ENCODE peak calls at places on chromosomes 13 and 19, in eight cellular contexts. One of them, this sample, is unnamed.

GRCh38 chr19:18644144-18645034 is 7.6 kb downstream of the KLHL26 start:
- DNase-seq in hepatocyte: no peak
- DNase-seq in epithelial cell of esophagus: peak
- DNase-seq in MV-4-11: peak
- DNase-seq in mesendoderm: peak
- DNase-seq in NCI-H1105 treated with DMSO at 0.1 percent for 48 hours: no peak
- DNase-seq in GOT3: no peak
- DNase-seq in NCI-H1092: no peak
- DNase-seq in this sample: no peak

GRCh38 chr19:57302020-57302465 is 18.2 kb upstream of the ZNF543 start:
- DNase-seq in mesendoderm: peak
- DNase-seq in NCI-H1092: no peak
- DNase-seq in MV-4-11: peak
- DNase-seq in NCI-H1105 treated with DMSO at 0.1 percent for 48 hours: no peak
- DNase-seq in epithelial cell of esophagus: peak
- DNase-seq in GOT3: peak
- DNase-seq in hepatocyte: peak
- DNase-seq in this sample: peak

GRCh38 chr13:64154514-64154913 is 2738.9 kb upstream of the PCDH20 start:
- DNase-seq in MV-4-11: no peak
- DNase-seq in NCI-H1105 treated with DMSO at 0.1 percent for 48 hours: peak
- DNase-seq in epithelial cell of esophagus: peak
- DNase-seq in hepatocyte: no peak
- DNase-seq in mesendoderm: peak
- DNase-seq in GOT3: no peak
- DNase-seq in NCI-H1092: no peak
- DNase-seq in this sample: no peak

GRCh38 chr13:23433171-23434153 is at the start of gene SACS:
- DNase-seq in GOT3: peak
- DNase-seq in mesendoderm: peak
- DNase-seq in epithelial cell of esophagus: peak
- DNase-seq in MV-4-11: peak
- DNase-seq in NCI-H1092: peak
- DNase-seq in hepatocyte: peak
- DNase-seq in NCI-H1105 treated with DMSO at 0.1 percent for 48 hours: peak
- DNase-seq in this sample: peak

GRCh38 chr19:13990085-13990484 is 16.0 kb downstream of the RFX1 start:
- DNase-seq in mesendoderm: no peak
- DNase-seq in NCI-H1105 treated with DMSO at 0.1 percent for 48 hours: no peak
- DNase-seq in GOT3: no peak
- DNase-seq in MV-4-11: no peak
- DNase-seq in epithelial cell of esophagus: no peak
- DNase-seq in hepatocyte: no peak
- DNase-seq in NCI-H1092: no peak
- DNase-seq in this sample: peak

GRCh38 chr19:24046550-24046949 is 40.4 kb upstream of the ZNF254 start:
- DNase-seq in NCI-H1092: no peak
- DNase-seq in hepatocyte: no peak
- DNase-seq in NCI-H1105 treated with DMSO at 0.1 percent for 48 hours: no peak
- DNase-seq in GOT3: no peak
- DNase-seq in epithelial cell of esophagus: no peak
- DNase-seq in MV-4-11: no peak
- DNase-seq in mesendoderm: no peak
- DNase-seq in this sample: no peak

GRCh38 chr19:22545751-22546150 is 88.4 kb upstream of the ZNF492 start:
- DNase-seq in epithelial cell of esophagus: peak
- DNase-seq in GOT3: no peak
- DNase-seq in NCI-H1092: peak
- DNase-seq in hepatocyte: no peak
- DNase-seq in NCI-H1105 treated with DMSO at 0.1 percent for 48 hours: peak
- DNase-seq in MV-4-11: peak
- DNase-seq in mesendoderm: peak
- DNase-seq in this sample: peak

GRCh38 chr19:2342656-2343288 is 14.3 kb downstream of the SPPL2B start:
- DNase-seq in mesendoderm: no peak
- DNase-seq in NCI-H1105 treated with DMSO at 0.1 percent for 48 hours: no peak
- DNase-seq in hepatocyte: no peak
- DNase-seq in GOT3: no peak
- DNase-seq in NCI-H1092: no peak
- DNase-seq in epithelial cell of esophagus: no peak
- DNase-seq in MV-4-11: no peak
- DNase-seq in this sample: peak

GRCh38 chr19:3361384-3362216 is 4.8 kb upstream of the NFIC start:
- DNase-seq in NCI-H1105 treated with DMSO at 0.1 percent for 48 hours: no peak
- DNase-seq in hepatocyte: no peak
- DNase-seq in MV-4-11: no peak
- DNase-seq in epithelial cell of esophagus: no peak
- DNase-seq in NCI-H1092: no peak
- DNase-seq in mesendoderm: peak
- DNase-seq in GOT3: no peak
- DNase-seq in this sample: peak

GRCh38 chr19:21084343-21084742 is 2.3 kb downstream of the ZNF714 start:
- DNase-seq in mesendoderm: peak
- DNase-seq in hepatocyte: peak
- DNase-seq in epithelial cell of esophagus: peak
- DNase-seq in NCI-H1105 treated with DMSO at 0.1 percent for 48 hours: no peak
- DNase-seq in MV-4-11: peak
- DNase-seq in GOT3: no peak
- DNase-seq in NCI-H1092: no peak
- DNase-seq in this sample: no peak

GRCh38 chr19:41402010-41402409 is 4.4 kb downstream of the BCKDHA start:
- DNase-seq in mesendoderm: no peak
- DNase-seq in hepatocyte: no peak
- DNase-seq in MV-4-11: no peak
- DNase-seq in NCI-H1092: no peak
- DNase-seq in NCI-H1105 treated with DMSO at 0.1 percent for 48 hours: no peak
- DNase-seq in GOT3: no peak
- DNase-seq in epithelial cell of esophagus: no peak
- DNase-seq in this sample: no peak

GRCh38 chr13:29595380-29596063 is at the start of gene SLC7A1:
- DNase-seq in epithelial cell of esophagus: peak
- DNase-seq in hepatocyte: peak
- DNase-seq in mesendoderm: peak
- DNase-seq in GOT3: peak
- DNase-seq in NCI-H1105 treated with DMSO at 0.1 percent for 48 hours: peak
- DNase-seq in NCI-H1092: peak
- DNase-seq in MV-4-11: peak
- DNase-seq in this sample: peak

GRCh38 chr19:39890755-39891551 is 43.5 kb downstream of the FCGBP start:
- DNase-seq in NCI-H1092: no peak
- DNase-seq in hepatocyte: no peak
- DNase-seq in NCI-H1105 treated with DMSO at 0.1 percent for 48 hours: no peak
- DNase-seq in GOT3: no peak
- DNase-seq in epithelial cell of esophagus: no peak
- DNase-seq in mesendoderm: peak
- DNase-seq in MV-4-11: no peak
- DNase-seq in this sample: no peak

GRCh38 chr19:14440049-14440448 is 6.9 kb downstream of the PKN1 start:
- DNase-seq in hepatocyte: no peak
- DNase-seq in mesendoderm: no peak
- DNase-seq in epithelial cell of esophagus: no peak
- DNase-seq in MV-4-11: peak
- DNase-seq in NCI-H1092: no peak
- DNase-seq in NCI-H1105 treated with DMSO at 0.1 percent for 48 hours: no peak
- DNase-seq in GOT3: no peak
- DNase-seq in this sample: peak

GRCh38 chr19:1267441-1268391 is 1.4 kb upstream of the CIRBP start:
- DNase-seq in MV-4-11: no peak
- DNase-seq in NCI-H1105 treated with DMSO at 0.1 percent for 48 hours: peak
- DNase-seq in epithelial cell of esophagus: no peak
- DNase-seq in NCI-H1092: no peak
- DNase-seq in hepatocyte: no peak
- DNase-seq in mesendoderm: no peak
- DNase-seq in GOT3: no peak
- DNase-seq in this sample: peak

GRCh38 chr19:29372461-29372860 is 153.3 kb upstream of the VSTM2B start:
- DNase-seq in NCI-H1092: no peak
- DNase-seq in epithelial cell of esophagus: no peak
- DNase-seq in MV-4-11: no peak
- DNase-seq in GOT3: no peak
- DNase-seq in NCI-H1105 treated with DMSO at 0.1 percent for 48 hours: no peak
- DNase-seq in mesendoderm: peak
- DNase-seq in hepatocyte: peak
- DNase-seq in this sample: no peak

GRCh38 chr13:91406619-91407018 is 8.2 kb downstream of the GPC5 start:
- DNase-seq in mesendoderm: peak
- DNase-seq in MV-4-11: peak
- DNase-seq in NCI-H1105 treated with DMSO at 0.1 percent for 48 hours: peak
- DNase-seq in hepatocyte: peak
- DNase-seq in GOT3: no peak
- DNase-seq in NCI-H1092: peak
- DNase-seq in epithelial cell of esophagus: peak
- DNase-seq in this sample: no peak

GRCh38 chr13:40987606-40988280 is 31.4 kb downstream of the ELF1 start:
- DNase-seq in MV-4-11: no peak
- DNase-seq in hepatocyte: no peak
- DNase-seq in NCI-H1105 treated with DMSO at 0.1 percent for 48 hours: no peak
- DNase-seq in mesendoderm: no peak
- DNase-seq in epithelial cell of esophagus: no peak
- DNase-seq in NCI-H1092: no peak
- DNase-seq in GOT3: no peak
- DNase-seq in this sample: no peak

GRCh38 chr19:18006895-18007604 is 920 bp upstream of the ARRDC2 start:
- DNase-seq in MV-4-11: peak
- DNase-seq in hepatocyte: peak
- DNase-seq in epithelial cell of esophagus: peak
- DNase-seq in NCI-H1092: peak
- DNase-seq in NCI-H1105 treated with DMSO at 0.1 percent for 48 hours: peak
- DNase-seq in mesendoderm: peak
- DNase-seq in GOT3: peak
- DNase-seq in this sample: peak

GRCh38 chr13:33487575-33488243 is 202.2 kb upstream of the STARD13 start:
- DNase-seq in mesendoderm: peak
- DNase-seq in hepatocyte: peak
- DNase-seq in NCI-H1092: no peak
- DNase-seq in MV-4-11: peak
- DNase-seq in epithelial cell of esophagus: peak
- DNase-seq in GOT3: no peak
- DNase-seq in NCI-H1105 treated with DMSO at 0.1 percent for 48 hours: no peak
- DNase-seq in this sample: no peak

GRCh38 chr19:55540619-55541018 is 3.7 kb upstream of the SBK2 start:
- DNase-seq in mesendoderm: no peak
- DNase-seq in hepatocyte: no peak
- DNase-seq in MV-4-11: no peak
- DNase-seq in NCI-H1092: no peak
- DNase-seq in epithelial cell of esophagus: no peak
- DNase-seq in GOT3: no peak
- DNase-seq in NCI-H1105 treated with DMSO at 0.1 percent for 48 hours: no peak
- DNase-seq in this sample: no peak

GRCh38 chr13:90867336-90867683 is 480.2 kb upstream of the MIR17HG start:
- DNase-seq in GOT3: no peak
- DNase-seq in epithelial cell of esophagus: peak
- DNase-seq in NCI-H1092: peak
- DNase-seq in NCI-H1105 treated with DMSO at 0.1 percent for 48 hours: peak
- DNase-seq in hepatocyte: peak
- DNase-seq in mesendoderm: peak
- DNase-seq in MV-4-11: peak
- DNase-seq in this sample: peak

GRCh38 chr19:53503126-53503525 is 34.8 kb upstream of the ZNF331 start:
- DNase-seq in NCI-H1105 treated with DMSO at 0.1 percent for 48 hours: no peak
- DNase-seq in hepatocyte: no peak
- DNase-seq in GOT3: no peak
- DNase-seq in mesendoderm: peak
- DNase-seq in NCI-H1092: no peak
- DNase-seq in epithelial cell of esophagus: no peak
- DNase-seq in MV-4-11: no peak
- DNase-seq in this sample: no peak

GRCh38 chr19:42394751-42395150 is 4.7 kb upstream of the CNFN start:
- DNase-seq in NCI-H1092: no peak
- DNase-seq in epithelial cell of esophagus: no peak
- DNase-seq in hepatocyte: no peak
- DNase-seq in MV-4-11: no peak
- DNase-seq in GOT3: no peak
- DNase-seq in NCI-H1105 treated with DMSO at 0.1 percent for 48 hours: no peak
- DNase-seq in mesendoderm: peak
- DNase-seq in this sample: no peak

GRCh38 chr13:66399873-66400272 is 830.3 kb downstream of the PCDH9 start:
- DNase-seq in hepatocyte: no peak
- DNase-seq in GOT3: no peak
- DNase-seq in NCI-H1092: no peak
- DNase-seq in MV-4-11: no peak
- DNase-seq in epithelial cell of esophagus: no peak
- DNase-seq in NCI-H1105 treated with DMSO at 0.1 percent for 48 hours: no peak
- DNase-seq in mesendoderm: no peak
- DNase-seq in this sample: no peak